ENCODE peak calls at places on chromosomes 6 and 20, in ten cellular contexts. P, A, R, L, J, K, H, Y, N and Q are unnamed samples.

GRCh38 chr20:58893355-58894151 is 41.0 kb downstream of the GNAS start:
- DNase-seq in K (no peak), N (no peak), Y (no peak), A (no peak), J (no peak), P (no peak), H (no peak), L (no peak), R (no peak), Q (no peak)

GRCh38 chr6:23081701-23082100 is 512.3 kb downstream of the HDGFL1 start:
- DNase-seq in R (no peak), N (no peak), H (no peak), A (no peak), K (no peak), L (no peak), P (no peak), Y (no peak), J (peak), Q (no peak)

GRCh38 chr6:139711714-139712585 is 337.5 kb upstream of the CITED2 start:
- DNase-seq in P (no peak), L (peak), J (peak), H (no peak), K (peak), R (no peak), Y (no peak), N (no peak), A (peak), Q (no peak)

GRCh38 chr6:62285612-62286469 is at the start of gene KHDRBS2:
- DNase-seq in L (peak), Y (peak), K (no peak), N (peak), J (no peak), R (no peak), H (peak), P (peak), A (no peak), Q (no peak)

GRCh38 chr6:169252805-169253189 is 849 bp downstream of the THBS2 start:
- DNase-seq in R (no peak), P (peak), L (no peak), A (no peak), H (peak), N (no peak), Y (no peak), J (peak), K (peak), Q (peak)

GRCh38 chr20:31675828-31676533 is 38.3 kb downstream of the COX4I2 start:
- DNase-seq in J (peak), A (no peak), K (no peak), R (no peak), N (no peak), P (no peak), L (no peak), Y (no peak), H (no peak), Q (no peak)

GRCh38 chr6:138086573-138087196 is 20.5 kb downstream of the PERP start:
- DNase-seq in N (no peak), L (peak), Y (no peak), A (no peak), P (peak), H (no peak), R (no peak), K (peak), J (peak), Q (peak)

GRCh38 chr6:21024621-21025020 is 490.4 kb downstream of the CDKAL1 start:
- DNase-seq in K (no peak), P (no peak), L (no peak), R (no peak), N (no peak), A (no peak), J (no peak), H (no peak), Y (no peak), Q (no peak)

GRCh38 chr6:49553353-49553752 is 2.9 kb downstream of the C6orf141 start:
- DNase-seq in Y (no peak), L (peak), J (peak), N (no peak), A (no peak), P (no peak), R (no peak), H (no peak), K (peak), Q (no peak)

GRCh38 chr6:149211046-149211571 is 106.4 kb upstream of the TAB2 start:
- DNase-seq in Y (no peak), L (peak), A (no peak), N (no peak), K (no peak), R (no peak), H (no peak), J (peak), P (no peak), Q (no peak)

GRCh38 chr6:7486951-7487350 is 54.5 kb upstream of the DSP start:
- DNase-seq in J (no peak), A (no peak), P (no peak), H (no peak), L (no peak), Y (no peak), N (no peak), R (no peak), K (no peak), Q (no peak)

GRCh38 chr6:44497807-44498206 is 110.3 kb downstream of the CDC5L start:
- DNase-seq in J (no peak), R (no peak), K (no peak), P (no peak), H (no peak), A (no peak), N (no peak), L (no peak), Y (no peak), Q (no peak)

GRCh38 chr20:16007164-16007563 is 566.1 kb downstream of the KIF16B start:
- DNase-seq in Y (no peak), H (no peak), L (no peak), K (no peak), J (no peak), P (no peak), R (no peak), A (no peak), N (no peak), Q (no peak)

GRCh38 chr6:17032595-17033591 is 69.0 kb upstream of the STMND1 start:
- DNase-seq in R (no peak), A (peak), P (peak), K (peak), Y (peak), J (peak), H (peak), L (peak), N (no peak), Q (no peak)

GRCh38 chr6:118706702-118707101 is 55.3 kb upstream of the CEP85L start:
- DNase-seq in J (no peak), N (no peak), K (peak), H (no peak), P (no peak), A (no peak), R (no peak), Y (no peak), L (peak), Q (no peak)

GRCh38 chr20:13061381-13061780 is 52.6 kb downstream of the SPTLC3 start:
- DNase-seq in Y (no peak), R (no peak), J (no peak), N (no peak), H (no peak), A (no peak), K (no peak), L (peak), P (no peak), Q (no peak)